ENCODE peak calls at places on chromosomes 2 and 18, in four cellular contexts. Y, W, K and Z are unnamed samples.

GRCh38 chr2:41194235-41194634 is 742.3 kb upstream of the SLC8A1 start:
- DNase-seq in W (peak), Y (no peak), K (no peak), Z (no peak)

GRCh38 chr2:236659758-236660150 is 90.1 kb downstream of the ACKR3 start:
- DNase-seq in Y (no peak), K (no peak), W (peak), Z (no peak)

GRCh38 chr2:186130678-186131511 is 355.2 kb upstream of the ZC3H15 start:
- DNase-seq in K (no peak), W (no peak), Y (no peak), Z (no peak)

GRCh38 chr2:188551671-188552070 is 260.0 kb downstream of the GULP1 start:
- DNase-seq in Y (no peak), K (no peak), W (no peak), Z (no peak)

GRCh38 chr2:1651131-1652066 is 92.9 kb downstream of the PXDN start:
- DNase-seq in K (peak), Y (no peak), W (no peak), Z (peak)

GRCh38 chr2:229610871-229611270 is 103.5 kb downstream of the DNER start:
- DNase-seq in K (no peak), Y (no peak), W (peak), Z (no peak)

GRCh38 chr18:6731197-6731596 is 1.7 kb downstream of the ARHGAP28 start:
- DNase-seq in Y (no peak), W (peak), K (no peak), Z (peak)

GRCh38 chr2:97774425-97774824 is 61.0 kb downstream of the ZAP70 start:
- DNase-seq in W (no peak), Y (no peak), K (no peak), Z (peak)

GRCh38 chr2:95359035-95359434 is 43.5 kb upstream of the FAHD2A start:
- DNase-seq in W (peak), K (no peak), Y (no peak), Z (peak)

GRCh38 chr2:88714667-88715066 is 23.2 kb downstream of the RPIA start:
- DNase-seq in K (no peak), W (no peak), Y (no peak), Z (no peak)

GRCh38 chr2:229610359-229610758 is 104.0 kb downstream of the DNER start:
- DNase-seq in K (no peak), W (peak), Y (no peak), Z (peak)

GRCh38 chr2:173249661-173250641 is 104.7 kb upstream of the CDCA7 start:
- DNase-seq in K (no peak), Y (no peak), W (no peak), Z (no peak)

GRCh38 chr2:160203007-160203406 is 2.9 kb upstream of the ITGB6 start:
- DNase-seq in K (no peak), W (no peak), Y (no peak), Z (no peak)

GRCh38 chr18:74692367-74693013 is 94.8 kb downstream of the ZNF407 start:
- DNase-seq in W (no peak), K (no peak), Y (no peak), Z (no peak)

GRCh38 chr18:35582899-35583558 is 1.5 kb downstream of the GALNT1 start:
- DNase-seq in W (peak), Y (no peak), K (no peak), Z (peak)

GRCh38 chr2:239991689-239992314 is 33.3 kb downstream of the NDUFA10 start:
- DNase-seq in K (no peak), Y (no peak), W (peak), Z (peak)

GRCh38 chr2:66405473-66405872 is 29.5 kb upstream of the MEIS1 start:
- DNase-seq in K (no peak), W (no peak), Y (no peak), Z (no peak)

GRCh38 chr18:51523671-51524070 is 326.2 kb upstream of the MEX3C start:
- DNase-seq in K (no peak), Y (no peak), W (no peak), Z (no peak)

GRCh38 chr18:74013955-74014354 is 133.7 kb downstream of the FBXO15 start:
- DNase-seq in Y (no peak), W (peak), K (no peak), Z (no peak)

GRCh38 chr2:47091118-47091517 is 64.0 kb downstream of the STPG4 start:
- DNase-seq in W (peak), K (no peak), Y (no peak), Z (peak)

GRCh38 chr18:9348079-9348671 is 13.6 kb downstream of the TWSG1 start:
- DNase-seq in K (no peak), W (peak), Y (no peak), Z (peak)

GRCh38 chr2:221573430-221574230 is 1.5 kb upstream of the EPHA4 start:
- DNase-seq in Y (peak), K (peak), W (peak), Z (peak)

GRCh38 chr2:98539056-98539735 is 69.1 kb downstream of the COA5 start:
- DNase-seq in Y (no peak), K (peak), W (no peak), Z (no peak)

GRCh38 chr2:36785179-36785795 is 88.8 kb downstream of the VIT start:
- DNase-seq in Y (no peak), K (no peak), W (peak), Z (no peak)

GRCh38 chr2:231436957-231437356 is 27.3 kb downstream of the NCL start:
- DNase-seq in K (peak), Y (peak), W (no peak), Z (no peak)

GRCh38 chr18:50819727-50820378 is at the start of gene MRO:
- DNase-seq in Y (peak), W (peak), K (peak), Z (peak)

GRCh38 chr2:226184940-226185575 is 614.6 kb downstream of the IRS1 start:
- DNase-seq in W (peak), Y (no peak), K (no peak), Z (no peak)

GRCh38 chr2:163347982-163348842 is 387.6 kb downstream of the FIGN start:
- DNase-seq in K (peak), W (peak), Y (peak), Z (peak)

GRCh38 chr2:146837857-146838256 is 1007.0 kb upstream of the ACVR2A start:
- DNase-seq in Y (no peak), K (no peak), W (no peak), Z (no peak)

GRCh38 chr2:222214885-222215284 is 83.9 kb downstream of the PAX3 start:
- DNase-seq in W (no peak), Y (no peak), K (no peak), Z (no peak)

GRCh38 chr2:74225698-74226459 is 27.5 kb downstream of the MTHFD2 start:
- DNase-seq in K (no peak), Y (no peak), W (no peak), Z (no peak)

GRCh38 chr2:36329251-36329650 is 26.3 kb upstream of the CRIM1 start:
- DNase-seq in K (no peak), W (peak), Y (no peak), Z (no peak)

GRCh38 chr2:20164061-20164733 is 60.7 kb downstream of the SDC1 start:
- DNase-seq in K (no peak), W (no peak), Y (peak), Z (peak)

GRCh38 chr2:240796543-240797499 is 23.2 kb downstream of the KIF1A start:
- DNase-seq in Y (peak), W (no peak), K (peak), Z (peak)

GRCh38 chr2:163604941-163605555 is 130.8 kb downstream of the FIGN start:
- DNase-seq in W (peak), K (no peak), Y (no peak), Z (no peak)

GRCh38 chr2:105712981-105713596 is 31.6 kb upstream of the NCK2 start:
- DNase-seq in W (peak), Y (no peak), K (no peak), Z (peak)

GRCh38 chr2:86079981-86080911 is 25.4 kb downstream of the POLR1A start:
- DNase-seq in Y (peak), K (peak), W (peak), Z (peak)
- H3K27ac ChIP-seq in Y (peak), K (peak), W (no peak), Z (no peak)

GRCh38 chr2:23603581-23603980 is 218.6 kb downstream of the KLHL29 start:
- DNase-seq in K (peak), Y (no peak), W (no peak), Z (peak)
- H3K27ac ChIP-seq in K (no peak), Y (no peak), W (no peak), Z (no peak)

GRCh38 chr2:233471291-233472035 is 95.1 kb downstream of the USP40 start:
- DNase-seq in K (no peak), W (no peak), Y (no peak), Z (peak)

GRCh38 chr2:233468746-233469110 is 97.9 kb downstream of the USP40 start:
- DNase-seq in W (no peak), Y (peak), K (no peak), Z (peak)

GRCh38 chr2:233469261-233470006 is 97.1 kb downstream of the USP40 start:
- DNase-seq in W (no peak), Y (peak), K (no peak), Z (peak)

GRCh38 chr2:233470839-233471238 is 95.7 kb downstream of the USP40 start:
- DNase-seq in W (no peak), K (no peak), Y (no peak), Z (peak)

GRCh38 chr2:233470007-233470687 is 96.4 kb downstream of the USP40 start:
- DNase-seq in W (no peak), Y (peak), K (no peak), Z (peak)
- H3K27ac ChIP-seq in W (no peak), Y (peak), K (no peak), Z (no peak)

GRCh38 chr18:12334280-12335262 is 26.5 kb downstream of the TUBB6 start:
- DNase-seq in W (no peak), Y (no peak), K (no peak), Z (no peak)

GRCh38 chr18:12338382-12338781 is 30.3 kb downstream of the TUBB6 start:
- DNase-seq in Y (no peak), K (no peak), W (no peak), Z (no peak)

GRCh38 chr18:12335503-12335902 is 27.5 kb downstream of the TUBB6 start:
- DNase-seq in Y (no peak), W (no peak), K (no peak), Z (no peak)

GRCh38 chr18:12336251-12336650 is 28.2 kb downstream of the TUBB6 start:
- DNase-seq in W (no peak), Y (no peak), K (no peak), Z (no peak)

DNA sequence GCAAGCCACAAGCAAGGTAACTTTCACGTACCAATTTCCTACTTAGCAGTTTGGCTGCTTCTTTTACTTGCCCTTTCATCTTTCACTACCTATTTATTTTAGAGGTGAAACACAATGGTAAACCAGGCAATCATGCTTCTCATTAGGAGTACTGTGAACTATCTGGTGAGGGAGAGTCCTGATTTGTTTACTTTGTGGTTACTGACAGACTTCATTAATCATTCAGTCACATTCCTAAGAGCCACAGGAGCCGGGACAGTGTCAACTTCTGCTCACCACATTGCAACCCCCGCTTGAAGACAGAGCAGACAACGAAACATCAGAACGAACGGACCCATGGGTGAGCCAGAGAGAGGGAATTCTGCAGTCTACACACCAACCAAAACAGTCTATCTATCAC is 28.8 kb downstream of the TUBB6 start:
- DNase-seq in Y (no peak), W (peak), K (no peak), Z (no peak)
- H3K27ac ChIP-seq in Y (no peak), W (no peak), K (no peak), Z (no peak)

DNA sequence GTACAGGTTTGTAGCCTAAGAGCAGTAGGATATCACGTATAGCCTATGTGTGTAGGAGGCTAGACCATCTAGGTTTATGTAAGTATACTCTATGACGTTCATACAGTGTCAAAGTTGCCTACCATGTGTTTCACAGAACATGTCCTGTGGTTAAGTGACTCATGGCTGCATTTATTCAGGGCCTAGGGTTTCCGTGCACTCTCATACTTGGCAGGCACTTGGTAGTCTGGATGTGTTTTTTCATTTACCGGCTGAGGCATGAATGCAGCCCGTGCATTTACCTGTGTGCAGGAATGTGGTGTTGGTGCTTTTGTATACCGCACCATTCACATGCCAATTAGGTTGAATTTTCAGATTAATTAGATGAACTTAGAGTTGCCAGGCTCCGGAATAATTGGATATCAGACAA is 43.4 kb downstream of the MYL12B start:
- DNase-seq in Y (no peak), K (no peak), W (peak), Z (peak)
- H3K27ac ChIP-seq in Y (no peak), K (no peak), W (no peak), Z (peak)

GRCh38 chr2:204880928-204881327 is 335.7 kb downstream of the PARD3B start:
- DNase-seq in K (no peak), Y (no peak), W (no peak), Z (no peak)

GRCh38 chr2:204886713-204887112 is 341.4 kb downstream of the PARD3B start:
- DNase-seq in W (no peak), K (no peak), Y (no peak), Z (no peak)

GRCh38 chr2:204877691-204878090 is 332.4 kb downstream of the PARD3B start:
- DNase-seq in K (no peak), Y (no peak), W (no peak), Z (no peak)

GRCh38 chr2:204885747-204886146 is 340.5 kb downstream of the PARD3B start:
- DNase-seq in Y (no peak), K (no peak), W (no peak), Z (no peak)

DNA sequence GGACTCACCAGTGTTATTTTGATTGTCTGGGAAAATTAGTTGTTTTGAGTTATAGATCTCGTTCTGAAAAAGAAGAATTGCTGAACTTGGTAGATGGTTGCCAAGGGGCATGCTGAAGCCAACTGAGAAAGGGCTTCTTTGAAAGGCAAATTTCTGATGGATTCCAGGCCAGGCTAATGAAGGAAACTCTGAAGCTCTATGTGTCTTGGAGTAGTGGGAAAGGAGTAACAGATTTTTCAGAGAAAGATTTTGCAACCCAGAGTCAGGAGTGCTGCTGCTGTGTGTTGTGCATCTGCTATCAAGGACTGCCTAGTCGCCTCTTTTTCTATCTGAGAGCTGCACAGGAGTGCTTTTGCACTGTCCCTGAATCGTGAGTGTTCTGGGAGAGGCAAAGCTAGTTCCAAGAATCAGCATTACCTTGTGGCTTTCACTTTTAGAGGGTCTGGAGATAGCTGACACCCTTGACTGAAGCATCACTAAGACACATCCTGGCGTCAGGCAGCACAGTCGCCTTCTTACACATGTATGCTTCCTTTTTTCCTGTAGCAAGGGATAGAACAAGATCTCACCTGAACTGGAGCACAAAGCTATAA is 336.3 kb downstream of the PARD3B start:
- DNase-seq in K (no peak), Y (no peak), W (no peak), Z (no peak)
- H3K27ac ChIP-seq in K (no peak), Y (no peak), W (no peak), Z (no peak)